ENCODE peak calls at places on chromosomes 16 and 17, in four cellular contexts. H, R, Q and B are unnamed samples.
A peak's percentile ranks its signal among the peaks of the same experiment; 100 is the strongest.

GRCh38 chr17:37831492-37831891 is 86.6 kb upstream of the HNF1B start:
- DNase-seq in H (no peak), R (no peak), Q (no peak), B (no peak)

GRCh38 chr17:14198013-14198412 is 38.6 kb downstream of the CDRT15 start:
- DNase-seq in H (no peak), R (no peak), Q (no peak), B (no peak)

GRCh38 chr16:5867250-5867649 is 769.7 kb upstream of the EEF2KMT start:
- DNase-seq in H (no peak), R (no peak), Q (no peak), B (no peak)

GRCh38 chr17:82961366-82962162 is 117.8 kb upstream of the METRNL start:
- DNase-seq in H (no peak), R (peak; percentile 61), Q (no peak), B (no peak)

GRCh38 chr16:17519556-17519955 is 48.8 kb upstream of the XYLT1 start:
- DNase-seq in H (no peak), R (no peak), Q (no peak), B (no peak)

GRCh38 chr16:3266873-3267537 is 10.6 kb upstream of the MEFV start:
- DNase-seq in H (peak; percentile 15), R (no peak), Q (no peak), B (no peak)

GRCh38 chr16:3112058-3112880 is at the start of gene ZNF205:
- DNase-seq in H (no peak), R (peak; percentile 83), Q (peak; percentile 72), B (peak; percentile 64)

GRCh38 chr17:43822566-43823190 is 10.3 kb downstream of the MPP3 start:
- DNase-seq in H (no peak), R (no peak), Q (no peak), B (no peak)

GRCh38 chr17:66438101-66438500 is 135.7 kb downstream of the PRKCA start:
- DNase-seq in H (no peak), R (no peak), Q (no peak), B (no peak)

GRCh38 chr16:2472885-2473284 is 1.8 kb downstream of the NTN3 start:
- DNase-seq in H (no peak), R (no peak), Q (no peak), B (no peak)

GRCh38 chr17:66304304-66305174 is 2.1 kb downstream of the PRKCA start:
- DNase-seq in H (no peak), R (no peak), Q (no peak), B (no peak)

GRCh38 chr16:49416276-49416675 is 42.7 kb downstream of the C16orf78 start:
- DNase-seq in H (no peak), R (no peak), Q (no peak), B (no peak)

GRCh38 chr16:88744839-88745521 is 38.7 kb downstream of the CTU2 start:
- DNase-seq in H (no peak), R (no peak), Q (no peak), B (no peak)

GRCh38 chr16:87490091-87490798 is 2.6 kb downstream of the ZCCHC14 start:
- DNase-seq in H (peak; percentile 67), R (no peak), Q (no peak), B (no peak)

GRCh38 chr16:20398603-20399002 is 5.9 kb downstream of the PDILT start:
- DNase-seq in H (no peak), R (no peak), Q (no peak), B (no peak)

GRCh38 chr16:24685539-24686432 is 43.7 kb upstream of the TNRC6A start:
- DNase-seq in H (no peak), R (peak; percentile 81), Q (peak; percentile 64), B (no peak)

GRCh38 chr16:67862623-67863583 is 9.9 kb upstream of the EDC4 start:
- DNase-seq in H (no peak), R (peak; percentile 95), Q (peak; percentile 83), B (no peak)

GRCh38 chr16:71230122-71230845 is at the start of gene HYDIN:
- DNase-seq in H (no peak), R (no peak), Q (peak; percentile 24), B (peak; percentile 55)

GRCh38 chr17:73542323-73542722 is 101.9 kb downstream of the SDK2 start:
- DNase-seq in H (no peak), R (no peak), Q (no peak), B (no peak)

GRCh38 chr17:7572588-7573323 is 6.7 kb upstream of the CD68 start:
- DNase-seq in H (peak; percentile 100), R (peak; percentile 100), Q (peak; percentile 99), B (peak; percentile 100)

GRCh38 chr17:79943354-79944241 is 92.1 kb downstream of the TBC1D16 start:
- DNase-seq in H (no peak), R (peak; percentile 59), Q (peak; percentile 12), B (no peak)

GRCh38 chr16:57361384-57361783 is 2.8 kb downstream of the CCL22 start:
- DNase-seq in H (no peak), R (peak; percentile 44), Q (no peak), B (peak; percentile 46)

GRCh38 chr16:72425571-72426341 is 253.8 kb upstream of the PMFBP1 start:
- DNase-seq in H (no peak), R (no peak), Q (no peak), B (no peak)

GRCh38 chr16:3842994-3843393 is 37.5 kb downstream of the CREBBP start:
- DNase-seq in H (no peak), R (peak; percentile 74), Q (peak; percentile 44), B (no peak)

GRCh38 chr16:89090669-89091426 is 2.8 kb upstream of the ACSF3 start:
- DNase-seq in H (no peak), R (no peak), Q (no peak), B (no peak)

DNA sequence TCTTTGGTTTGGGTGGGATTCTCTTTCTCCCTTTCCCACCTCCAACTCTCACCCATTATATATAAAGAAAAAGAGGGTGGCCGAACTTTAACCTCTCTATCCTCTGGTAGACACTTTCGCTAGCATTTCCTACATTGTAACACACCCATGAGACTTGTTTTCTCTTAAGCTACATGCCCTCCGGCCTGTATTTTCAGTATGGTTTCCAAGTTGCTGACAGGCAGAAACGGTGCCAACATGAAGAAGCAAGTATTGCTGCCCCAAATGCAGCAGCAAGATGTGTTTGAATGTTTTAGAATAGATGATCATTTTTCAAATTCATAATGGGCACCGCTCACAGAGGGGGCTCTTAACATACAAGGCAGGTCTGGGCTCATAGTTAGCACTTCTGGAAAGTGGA is 18.7 kb upstream of the CYB5B start:
- DNase-seq in H (no peak), R (no peak), Q (no peak), B (peak; percentile 55)
- H3K4me1 ChIP-seq in H (no peaks in the 10 kb centered on the region), R (no peaks in the 10 kb centered on the region), Q (peaks cover 5% of the 10 kb centered on the region), B (peaks cover 4% of the 10 kb centered on the region)

GRCh38 chr16:85689950-85690320 is 1.2 kb upstream of the GINS2 start:
- DNase-seq in H (no peak), R (no peak), Q (no peak), B (no peak)
- H3K4me3 ChIP-seq in H (no peak overlapping the region), R (no peak overlapping the region), Q (no peak overlapping the region), B (no peak overlapping the region)

GRCh38 chr17:75774471-75774987 is 9.5 kb upstream of the GALK1 start:
- DNase-seq in H (no peak), R (peak; percentile 64), Q (no peak), B (no peak)

GRCh38 chr17:75777243-75777922 is 7.2 kb upstream of the UNK start:
- DNase-seq in H (no peak), R (no peak), Q (no peak), B (no peak)

GRCh38 chr17:75778861-75779249 is 5.8 kb upstream of the UNK start:
- DNase-seq in H (peak; percentile 69), R (no peak), Q (no peak), B (no peak)

GRCh38 chr17:75774988-75775668 is 9.5 kb upstream of the UNK start:
- DNase-seq in H (peak; percentile 34), R (peak; percentile 62), Q (no peak), B (no peak)

DNA sequence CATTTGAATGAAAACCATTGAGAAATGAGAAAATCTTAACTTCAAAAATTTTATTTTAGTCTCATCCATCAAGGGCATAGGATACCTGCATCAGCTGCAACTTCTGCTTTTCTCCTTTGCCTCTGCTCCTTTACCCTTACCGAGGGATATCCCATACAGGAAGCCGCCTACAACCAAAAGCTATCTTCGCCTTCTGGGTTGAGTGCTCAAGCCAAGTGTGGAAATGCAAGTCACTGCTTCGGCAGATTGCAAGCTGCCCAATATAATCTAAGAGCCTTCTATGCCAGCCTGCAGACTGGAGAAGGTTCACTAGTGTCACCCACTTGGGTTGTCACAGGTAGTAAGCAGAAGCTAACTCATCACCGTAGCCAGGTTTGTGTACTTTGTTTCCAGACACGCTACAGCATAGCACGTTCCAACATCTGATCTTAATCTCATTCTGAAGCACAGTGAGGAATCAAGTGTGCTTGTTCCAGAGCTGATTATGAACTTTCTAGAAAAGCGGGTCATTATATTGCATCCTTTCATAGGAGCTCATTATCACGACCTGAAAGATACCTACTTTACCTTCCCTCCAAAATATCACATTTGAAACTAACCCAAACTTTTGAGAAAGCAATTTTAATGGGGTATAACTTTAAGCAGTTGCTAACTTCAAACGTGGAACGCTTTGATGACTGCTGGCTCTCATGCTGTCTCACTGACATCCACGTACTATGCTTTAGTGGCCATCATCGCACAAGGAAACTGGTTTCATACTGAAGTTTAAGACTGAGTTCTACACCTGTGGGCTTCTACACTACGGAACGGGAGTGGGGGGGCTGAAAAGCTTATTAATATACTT is 8.0 kb upstream of the UNK start:
- DNase-seq in H (peak; percentile 39), R (peak; percentile 48), Q (no peak), B (no peak)
- H3K4me1 ChIP-seq in H (peaks cover 36% of the 10 kb centered on the region), R (no peaks in the 10 kb centered on the region), Q (peaks cover 51% of the 10 kb centered on the region), B (no peaks in the 10 kb centered on the region)

GRCh38 chr17:18262641-18263040 is 2.2 kb downstream of the MIEF2 start:
- DNase-seq in H (no peak), R (no peak), Q (peak; percentile 54), B (no peak)

GRCh38 chr17:18261659-18262058 is 1.2 kb downstream of the MIEF2 start:
- DNase-seq in H (no peak), R (no peak), Q (no peak), B (no peak)

GRCh38 chr17:18261146-18261515 is 669 bp downstream of the MIEF2 start:
- DNase-seq in H (no peak), R (peak; percentile 91), Q (peak; percentile 88), B (peak; percentile 57)

GRCh38 chr17:18260332-18261145 is at the start of gene MIEF2:
- DNase-seq in H (peak; percentile 93), R (peak; percentile 97), Q (peak; percentile 96), B (peak; percentile 95)

GRCh38 chr17:18262111-18262510 is 1.6 kb downstream of the MIEF2 start:
- DNase-seq in H (no peak), R (no peak), Q (no peak), B (no peak)
- H3K4me3 ChIP-seq in H (no peak overlapping the region), R (no peak overlapping the region), Q (peak overlapping the region; percentile 98), B (no peak overlapping the region)

GRCh38 chr17:18981642-18982424 is 22.7 kb downstream of the FAM83G start:
- DNase-seq in H (no peak), R (no peak), Q (no peak), B (peak; percentile 54)
- H3K4me1 ChIP-seq in H (no peaks in the 10 kb centered on the region), R (no peaks in the 10 kb centered on the region), Q (no peaks in the 10 kb centered on the region), B (no peaks in the 10 kb centered on the region)

DNA sequence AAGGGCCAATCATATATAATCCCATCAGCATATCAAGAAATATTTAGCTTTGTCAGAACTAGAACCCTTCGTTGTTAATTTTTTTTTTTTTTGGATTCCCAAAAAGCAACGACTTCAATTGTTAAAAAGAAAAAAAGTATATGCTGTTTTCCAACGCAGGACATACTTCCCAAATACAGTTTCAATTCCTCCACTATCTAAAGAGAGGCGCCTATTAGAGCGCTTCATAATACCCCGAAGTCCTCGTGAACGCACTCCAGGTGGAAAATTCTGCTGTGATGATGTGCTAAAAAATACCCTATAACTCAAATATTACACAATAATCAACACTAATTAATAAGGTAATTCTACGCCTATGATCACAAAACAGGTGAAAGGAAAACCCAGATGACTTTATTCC is 20.8 kb downstream of the GNA13 start:
- DNase-seq in H (no peak), R (no peak), Q (no peak), B (no peak)
- H3K4me3 ChIP-seq in H (peak overlapping the region; percentile 56), R (no peak overlapping the region), Q (no peak overlapping the region), B (no peak overlapping the region)